ENCODE peak calls at places on chromosomes 3 and 15, in ten cellular contexts. F is sigmoid colon; O is CD8-positive, alpha-beta T cell; U is tibial nerve; G is PC-3; Z is neural progenitor cell; X is Karpas-422; I is Caco-2; E is BE2C; M is MM.1S. L is an unnamed sample.

GRCh38 chr3:45978348-45978747 is 17.3 kb downstream of the FYCO1 start:
- DNase-seq in F (no peak), O (no peak), U (no peak), G (peak; percentile 77), Z (no peak), X (no peak), I (no peak), E (no peak), M (peak; percentile 93), L (peak; percentile 82)

GRCh38 chr3:124529826-124530571 is 200.3 kb upstream of the UMPS start:
- DNase-seq in F (no peak), O (no peak), U (no peak), G (peak; percentile 66), Z (no peak), X (no peak), I (no peak), E (no peak), M (no peak), L (no peak)

GRCh38 chr3:149134560-149134959 is 5.1 kb downstream of the HPS3 start:
- DNase-seq in F (no peak), O (no peak), U (no peak), G (peak; percentile 74), Z (no peak), X (no peak), I (no peak), E (peak; percentile 17), M (no peak), L (no peak)

GRCh38 chr3:46228259-46229222 is 13.7 kb upstream of the CCR3 start:
- DNase-seq in F (peak; percentile 77), O (no peak), U (no peak), G (peak; percentile 87), Z (no peak), X (no peak), I (no peak), E (no peak), M (no peak), L (no peak)

GRCh38 chr3:168888781-168889180 is 774.7 kb downstream of the MECOM start:
- DNase-seq in F (no peak), O (no peak), U (no peak), G (peak; percentile 51), Z (no peak), X (no peak), I (no peak), E (no peak), M (no peak), L (no peak)

GRCh38 chr3:186225603-186226002 is 116.7 kb upstream of the ETV5 start:
- DNase-seq in F (no peak), O (no peak), U (no peak), G (no peak), Z (no peak), X (no peak), I (no peak), E (no peak), M (no peak), L (no peak)

GRCh38 chr15:70777156-70777926 is 14.0 kb upstream of the UACA start:
- DNase-seq in F (no peak), O (no peak), U (no peak), G (no peak), Z (no peak), X (no peak), I (no peak), E (no peak), M (no peak), L (no peak)

GRCh38 chr3:55309336-55309735 is 177.8 kb downstream of the WNT5A start:
- DNase-seq in F (no peak), O (no peak), U (no peak), G (peak; percentile 28), Z (no peak), X (no peak), I (no peak), E (no peak), M (no peak), L (no peak)

GRCh38 chr3:16884084-16884747 is 539 bp upstream of the PLCL2 start:
- DNase-seq in F (peak; percentile 77), O (peak; percentile 46), U (peak; percentile 25), G (peak; percentile 55), Z (peak; percentile 91), X (peak; percentile 77), I (peak; percentile 18), E (peak; percentile 54), M (peak; percentile 52), L (peak; percentile 84)

GRCh38 chr3:23807161-23808015 is 1.6 kb downstream of the UBE2E1 start:
- DNase-seq in F (no peak), O (no peak), U (no peak), G (peak; percentile 51), Z (no peak), X (peak; percentile 57), I (no peak), E (no peak), M (peak; percentile 45), L (no peak)

GRCh38 chr3:117630885-117631284 is 921.3 kb downstream of the TUSC7 start:
- DNase-seq in F (no peak), O (no peak), U (no peak), G (no peak), Z (no peak), X (no peak), I (no peak), E (peak; percentile 47), M (no peak), L (no peak)

GRCh38 chr3:155232605-155233004 is 60.9 kb downstream of the STRIT1 start:
- DNase-seq in F (peak; percentile 86), O (no peak), U (peak; percentile 56), G (peak; percentile 98), Z (no peak), X (no peak), I (no peak), E (peak; percentile 22), M (peak; percentile 24), L (no peak)

GRCh38 chr3:155292133-155292532 is 1.4 kb downstream of the STRIT1 start:
- DNase-seq in F (no peak), O (no peak), U (no peak), G (no peak), Z (no peak), X (no peak), I (no peak), E (no peak), M (no peak), L (no peak)

GRCh38 chr15:84822774-84823579 is 5.8 kb downstream of the ALPK3 start:
- DNase-seq in F (peak; percentile 74), O (no peak), U (no peak), G (no peak), Z (no peak), X (no peak), I (no peak), E (no peak), M (no peak), L (peak; percentile 36)

GRCh38 chr15:85710340-85710842 is 84.3 kb downstream of the KLHL25 start:
- DNase-seq in F (no peak), O (no peak), U (no peak), G (no peak), Z (no peak), X (no peak), I (no peak), E (no peak), M (no peak), L (no peak)

GRCh38 chr3:144244662-144245061 is 273.0 kb downstream of the DIPK2A start:
- DNase-seq in F (no peak), O (no peak), U (no peak), G (no peak), Z (peak; percentile 4), X (no peak), I (no peak), E (no peak), M (no peak), L (no peak)

DNA sequence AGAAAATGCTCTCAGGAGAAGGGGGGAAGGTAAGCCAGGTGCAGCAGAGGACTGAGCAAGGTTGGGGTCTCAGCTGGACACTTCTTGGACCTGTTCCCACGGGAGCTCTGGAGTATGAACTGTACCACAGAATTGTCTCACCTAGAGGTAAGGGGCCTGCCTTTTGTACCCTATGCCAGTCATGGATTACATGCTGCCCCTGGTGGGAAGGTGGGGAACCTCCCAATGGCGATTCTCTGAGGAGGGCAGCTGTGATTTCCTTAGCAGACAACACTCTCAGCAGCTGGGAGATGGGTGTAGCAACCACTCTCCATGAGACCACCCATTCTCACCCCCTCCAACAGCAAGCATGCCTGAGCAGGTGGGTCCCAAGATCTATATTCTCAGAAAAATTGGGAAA is 329.4 kb upstream of the CTNNB1 start:
- DNase-seq in F (no peak), O (no peak), U (no peak), G (no peak), Z (no peak), X (no peak), I (no peak), E (no peak), M (no peak), L (no peak)
- H3K36me3 ChIP-seq in F (no peaks in the 10 kb centered on the region), O (no peaks in the 10 kb centered on the region), U (no peaks in the 10 kb centered on the region), G (no peaks in the 10 kb centered on the region), Z (no peaks in the 10 kb centered on the region), X (no peaks in the 10 kb centered on the region), I (no peaks in the 10 kb centered on the region), E (no peaks in the 10 kb centered on the region), M (no peaks in the 10 kb centered on the region), L (no peaks in the 10 kb centered on the region)

GRCh38 chr3:14132120-14132519 is 7.3 kb downstream of the TMEM43 start:
- DNase-seq in F (no peak), O (no peak), U (no peak), G (no peak), Z (no peak), X (no peak), I (no peak), E (no peak), M (no peak), L (no peak)
- H3K36me3 ChIP-seq in F (peaks cover 59% of the 10 kb centered on the region), O (peaks cover 66% of the 10 kb centered on the region), U (peaks cover 36% of the 10 kb centered on the region), G (peaks cover 72% of the 10 kb centered on the region), Z (no peaks in the 10 kb centered on the region), X (peaks cover 19% of the 10 kb centered on the region), I (peaks cover 7% of the 10 kb centered on the region), E (peaks cover 23% of the 10 kb centered on the region), M (peaks cover 33% of the 10 kb centered on the region), L (peaks cover 79% of the 10 kb centered on the region)

GRCh38 chr3:51386159-51386851 is 1.2 kb downstream of the MANF start:
- DNase-seq in F (no peak), O (no peak), U (no peak), G (no peak), Z (no peak), X (no peak), I (no peak), E (no peak), M (peak; percentile 26), L (no peak)
- H3K36me3 ChIP-seq in F (no peaks in the 10 kb centered on the region), O (peaks cover 5% of the 10 kb centered on the region), U (peaks cover 7% of the 10 kb centered on the region), G (peaks cover 33% of the 10 kb centered on the region), Z (no peaks in the 10 kb centered on the region), X (peaks cover 4% of the 10 kb centered on the region), I (peaks cover 1% of the 10 kb centered on the region), E (peaks cover 6% of the 10 kb centered on the region), M (no peaks in the 10 kb centered on the region), L (peaks cover 22% of the 10 kb centered on the region)

GRCh38 chr15:72358532-72359180 is 17.2 kb downstream of the HEXA start:
- DNase-seq in F (peak; percentile 74), O (no peak), U (no peak), G (peak; percentile 88), Z (no peak), X (no peak), I (no peak), E (peak; percentile 80), M (no peak), L (peak; percentile 80)

GRCh38 chr15:72354496-72354895 is 21.3 kb downstream of the HEXA start:
- DNase-seq in F (no peak), O (no peak), U (no peak), G (no peak), Z (no peak), X (no peak), I (no peak), E (no peak), M (no peak), L (no peak)

GRCh38 chr15:72358121-72358520 is 17.7 kb downstream of the HEXA start:
- DNase-seq in F (no peak), O (no peak), U (no peak), G (no peak), Z (no peak), X (no peak), I (no peak), E (no peak), M (no peak), L (no peak)

GRCh38 chr15:72353266-72353665 is 22.5 kb downstream of the HEXA start:
- DNase-seq in F (no peak), O (no peak), U (no peak), G (peak; percentile 86), Z (no peak), X (no peak), I (no peak), E (no peak), M (no peak), L (no peak)
- H3K36me3 ChIP-seq in F (peaks cover 18% of the 10 kb centered on the region), O (peaks cover 44% of the 10 kb centered on the region), U (peaks cover 8% of the 10 kb centered on the region), G (no peaks in the 10 kb centered on the region), Z (no peaks in the 10 kb centered on the region), X (peaks cover 9% of the 10 kb centered on the region), I (peaks cover 5% of the 10 kb centered on the region), E (peaks cover 41% of the 10 kb centered on the region), M (no peaks in the 10 kb centered on the region), L (peaks cover 86% of the 10 kb centered on the region)

L was measured in upper lobe of right lung.